ENCODE peak calls at places on chromosomes 6 and 20, in seven cellular contexts. M is fibroblast of mammary gland, Z is T-helper 9 cell, K is right cardiac atrium, X is K562, B is activated T-cell treated with anti-CD3 and anti-CD28 coated beads for 24 hours, Y is GM23248. Q is an unnamed sample.

GRCh38 chr20:18738055-18738454 is 75.5 kb upstream of the SCP2D1 start:
- DNase-seq in M (peak), Z (no peak), K (no peak), X (peak), B (no peak), Y (peak), Q (no peak)

GRCh38 chr20:64119301-64119680 is 11.9 kb upstream of the NPBWR2 start:
- DNase-seq in M (no peak), Z (no peak), K (no peak), X (no peak), B (no peak), Y (no peak), Q (no peak)

GRCh38 chr6:1024587-1024986 is 287.3 kb upstream of the FOXQ1 start:
- DNase-seq in M (peak), Z (no peak), K (no peak), X (no peak), B (no peak), Y (peak), Q (no peak)

GRCh38 chr6:30689022-30689865 is 1.5 kb downstream of the NRM start:
- DNase-seq in M (no peak), Z (no peak), K (peak), X (no peak), B (no peak), Y (no peak), Q (no peak)

GRCh38 chr6:140979642-140980091 is 1153.1 kb upstream of the GJE1 start:
- DNase-seq in M (peak), Z (no peak), K (no peak), X (no peak), B (no peak), Y (peak), Q (no peak)

GRCh38 chr6:18496462-18496861 is 109.3 kb downstream of the RNF144B start:
- DNase-seq in M (no peak), Z (no peak), K (no peak), X (no peak), B (no peak), Y (no peak), Q (no peak)

GRCh38 chr6:169619650-169620049 is 82.2 kb downstream of the WDR27 start:
- DNase-seq in M (peak), Z (no peak), K (no peak), X (no peak), B (no peak), Y (peak), Q (no peak)

GRCh38 chr20:2521369-2522305 is 12.9 kb upstream of the ZNF343 start:
- DNase-seq in M (peak), Z (peak), K (no peak), X (peak), B (peak), Y (peak), Q (no peak)